ENCODE peak calls at places on chromosomes 12 and 14, in eight cellular contexts. H is lower lobe of right lung, S is upper lobe of right lung, A is right atrium auricular region, I is dorsolateral prefrontal cortex, F is WERI-Rb-1, N is OCI-LY7, V is IMR-90. Z is an unnamed sample.

GRCh38 chr12:52740591-52740990 is 36.6 kb downstream of the KRT76 start:
- DNase-seq in F (no peak), S (no peak), I (no peak), H (no peak), N (no peak), V (no peak), A (no peak), Z (no peak)

GRCh38 chr12:110222027-110222426 is 59.0 kb upstream of the ATP2A2 start:
- DNase-seq in S (no peak), F (no peak), V (no peak), A (no peak), H (no peak), N (no peak), I (no peak), Z (no peak)

GRCh38 chr12:2756756-2757155 is 38.0 kb upstream of the FKBP4 start:
- DNase-seq in H (no peak), F (no peak), V (no peak), A (no peak), S (no peak), N (no peak), I (no peak), Z (no peak)

GRCh38 chr14:26775765-26776577 is 178.1 kb upstream of the NOVA1 start:
- DNase-seq in A (no peak), I (no peak), V (peak), H (no peak), N (no peak), F (no peak), S (no peak), Z (no peak)

GRCh38 chr14:31934767-31935266 is 142.3 kb upstream of the ARHGAP5 start:
- DNase-seq in V (peak), F (peak), I (no peak), N (no peak), S (no peak), A (no peak), H (no peak), Z (no peak)

GRCh38 chr12:71746983-71747611 is 7.6 kb upstream of the RAB21 start:
- DNase-seq in V (peak), I (peak), A (no peak), H (no peak), F (peak), S (no peak), N (peak), Z (no peak)

GRCh38 chr12:7012024-7012607 is 6.2 kb downstream of the LPCAT3 start:
- DNase-seq in I (no peak), H (no peak), S (no peak), F (no peak), A (no peak), N (no peak), V (no peak), Z (no peak)

GRCh38 chr12:121536058-121536928 is 44.5 kb downstream of the KDM2B start:
- DNase-seq in S (peak), A (peak), N (peak), H (peak), V (peak), I (peak), F (peak), Z (peak)

GRCh38 chr12:14873440-14874185 is 12.0 kb downstream of the MGP start:
- DNase-seq in N (peak), H (no peak), I (no peak), V (peak), F (peak), A (no peak), S (no peak), Z (no peak)

GRCh38 chr12:25775968-25776367 is 182.5 kb upstream of the RASSF8 start:
- DNase-seq in S (no peak), A (no peak), I (no peak), F (no peak), N (no peak), H (no peak), V (peak), Z (no peak)

GRCh38 chr14:96629558-96630222 is 127.5 kb downstream of the PAPOLA start:
- DNase-seq in H (no peak), F (no peak), N (no peak), V (no peak), S (no peak), A (peak), I (no peak), Z (peak)

GRCh38 chr14:78836777-78837176 is 666.6 kb downstream of the NRXN3 start:
- DNase-seq in F (peak), V (peak), A (no peak), I (peak), S (no peak), N (peak), H (no peak), Z (no peak)

GRCh38 chr14:92792885-92793284 is 1.2 kb upstream of the GOLGA5 start:
- DNase-seq in A (no peak), V (no peak), I (no peak), H (no peak), S (no peak), F (no peak), N (no peak), Z (no peak)

GRCh38 chr14:105646175-105646574 is 119.8 kb downstream of the TMEM121 start:
- DNase-seq in F (no peak), I (no peak), H (peak), S (no peak), N (no peak), A (no peak), V (no peak), Z (no peak)

GRCh38 chr14:92039073-92039719 is 663 bp downstream of the TRIP11 start:
- DNase-seq in I (peak), N (no peak), S (no peak), F (peak), H (no peak), A (no peak), V (peak), Z (peak)

GRCh38 chr14:92425101-92425500 is 88.5 kb upstream of the RIN3 start:
- DNase-seq in F (no peak), I (no peak), N (no peak), A (no peak), H (no peak), S (no peak), V (peak), Z (no peak)

GRCh38 chr14:94532462-94532861 is 23.2 kb upstream of the SERPINA12 start:
- DNase-seq in F (no peak), A (no peak), S (no peak), I (no peak), H (no peak), V (no peak), N (no peak), Z (no peak)

GRCh38 chr12:12872139-12872933 is 19.0 kb upstream of the GPRC5A start:
- DNase-seq in N (no peak), F (no peak), I (no peak), H (peak), A (no peak), S (no peak), V (peak), Z (no peak)

GRCh38 chr12:20189767-20190166 is 178.6 kb upstream of the PDE3A start:
- DNase-seq in N (no peak), F (peak), V (no peak), I (no peak), A (no peak), S (no peak), H (no peak), Z (no peak)

GRCh38 chr14:54175298-54175942 is 218.8 kb upstream of the BMP4 start:
- DNase-seq in I (peak), H (no peak), N (peak), S (no peak), V (peak), F (peak), A (peak), Z (no peak)

GRCh38 chr12:116368196-116369194 is 91.0 kb upstream of the MED13L start:
- DNase-seq in A (no peak), F (no peak), V (no peak), H (peak), S (peak), I (no peak), N (no peak), Z (no peak)

GRCh38 chr12:104712477-104712876 is 245.6 kb downstream of the SLC41A2 start:
- DNase-seq in N (no peak), V (peak), H (no peak), I (no peak), F (no peak), A (no peak), S (no peak), Z (no peak)

GRCh38 chr12:104708891-104709290 is 249.2 kb downstream of the SLC41A2 start:
- DNase-seq in S (no peak), V (no peak), H (no peak), N (no peak), F (no peak), A (no peak), I (no peak), Z (no peak)

GRCh38 chr12:104712968-104713367 is 245.1 kb downstream of the SLC41A2 start:
- DNase-seq in I (no peak), S (no peak), H (no peak), V (no peak), N (no peak), A (no peak), F (no peak), Z (no peak)

GRCh38 chr12:104709692-104710435 is 248.2 kb downstream of the SLC41A2 start:
- DNase-seq in I (peak), H (no peak), A (no peak), F (no peak), S (no peak), N (no peak), V (no peak), Z (no peak)

GRCh38 chr12:104710940-104711725 is 247.0 kb downstream of the SLC41A2 start:
- DNase-seq in H (no peak), F (no peak), A (no peak), V (peak), S (no peak), I (no peak), N (no peak), Z (no peak)
- H3K27ac ChIP-seq in H (peak), F (no peak), A (no peak), V (peak), S (peak), I (peak), N (no peak), Z (no peak)

DNA sequence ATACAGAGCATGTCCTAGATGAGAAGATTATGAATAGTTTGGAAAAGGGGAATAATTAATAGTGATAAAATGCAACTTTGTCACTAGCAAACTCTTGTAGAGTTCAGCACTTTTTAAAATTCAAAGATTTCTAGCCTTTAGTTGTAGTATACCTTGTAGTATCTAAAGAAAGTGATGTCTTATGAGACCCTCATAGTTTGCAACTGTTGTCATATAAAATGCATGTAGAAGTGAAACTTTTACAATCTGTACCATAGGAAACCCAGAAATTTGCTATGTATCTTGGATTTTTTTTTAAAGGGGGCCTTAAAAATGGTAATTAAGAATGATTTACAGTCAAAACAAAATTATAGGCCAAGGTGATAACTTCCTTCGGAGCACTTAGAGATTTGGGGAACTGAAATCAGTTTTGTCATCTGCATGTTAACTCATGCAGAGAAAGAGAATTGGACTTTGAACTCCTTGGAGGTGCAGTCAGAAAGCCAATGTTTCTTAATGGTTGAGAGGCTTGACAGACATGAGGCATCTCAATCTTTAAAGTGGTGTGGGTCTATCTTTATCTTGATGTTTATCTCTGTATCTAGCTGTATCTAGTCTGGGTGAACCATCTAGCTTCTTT is 1.3 kb downstream of the LRRK2 start:
- DNase-seq in N (peak), A (no peak), H (no peak), V (no peak), S (no peak), F (no peak), I (no peak), Z (no peak)
- H3K4me3 ChIP-seq in N (peak), A (peak), H (peak), V (no peak), S (peak), F (no peak), I (peak), Z (peak)

DNA sequence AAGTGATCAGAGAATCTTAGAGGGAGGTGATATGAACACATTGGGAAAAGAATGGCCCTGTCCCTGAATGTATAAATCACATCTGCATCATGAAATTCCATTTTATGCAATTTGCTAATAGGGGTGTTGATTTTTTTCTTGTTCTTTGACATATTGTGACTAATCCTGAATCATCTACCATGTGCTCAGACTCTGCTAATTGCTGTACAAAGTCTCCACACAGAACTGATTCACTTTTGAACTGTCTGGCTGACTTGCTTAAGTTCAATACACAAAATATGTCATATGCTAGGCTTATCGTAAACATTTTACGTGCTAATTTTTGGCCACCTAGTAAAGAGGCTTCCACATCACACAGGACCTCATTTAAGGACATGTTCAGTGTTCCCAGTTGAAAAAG is 2.6 kb downstream of the TMEM132D start:
- DNase-seq in S (no peak), V (no peak), F (no peak), I (no peak), N (no peak), H (no peak), A (no peak), Z (no peak)
- TF ChIP-seq CTCF in S (no peak), V (no peak), F (no peak), I (no peak), N (no peak), H (no peak), A (no peak), Z (no peak)

GRCh38 chr14:99592394-99592793 is 11.6 kb downstream of the CCDC85C start:
- DNase-seq in N (no peak), A (no peak), F (no peak), H (no peak), S (no peak), I (no peak), V (no peak), Z (no peak)

GRCh38 chr14:99595034-99595433 is 9.0 kb downstream of the CCDC85C start:
- DNase-seq in A (no peak), I (no peak), H (no peak), V (no peak), S (no peak), F (no peak), N (no peak), Z (no peak)

GRCh38 chr14:99595524-99595923 is 8.5 kb downstream of the CCDC85C start:
- DNase-seq in F (no peak), A (no peak), S (no peak), N (no peak), H (no peak), V (no peak), I (no peak), Z (no peak)

GRCh38 chr14:99592933-99593753 is 10.9 kb downstream of the CCDC85C start:
- DNase-seq in F (no peak), I (peak), S (no peak), V (no peak), N (no peak), H (no peak), A (no peak), Z (no peak)

GRCh38 chr14:99593971-99594841 is 9.8 kb downstream of the CCDC85C start:
- DNase-seq in A (no peak), V (no peak), S (no peak), N (no peak), I (no peak), F (no peak), H (no peak), Z (no peak)
- H3K27ac ChIP-seq in A (no peak), V (no peak), S (no peak), N (no peak), I (no peak), F (no peak), H (peak), Z (peak)

GRCh38 chr14:88825503-88825902 is 1.1 kb downstream of the TTC8 start:
- DNase-seq in H (no peak), N (no peak), V (no peak), F (no peak), I (peak), S (no peak), A (no peak), Z (no peak)
- H3K4me3 ChIP-seq in H (peak), N (no peak), V (peak), F (peak), I (peak), S (peak), A (peak), Z (peak)

DNA sequence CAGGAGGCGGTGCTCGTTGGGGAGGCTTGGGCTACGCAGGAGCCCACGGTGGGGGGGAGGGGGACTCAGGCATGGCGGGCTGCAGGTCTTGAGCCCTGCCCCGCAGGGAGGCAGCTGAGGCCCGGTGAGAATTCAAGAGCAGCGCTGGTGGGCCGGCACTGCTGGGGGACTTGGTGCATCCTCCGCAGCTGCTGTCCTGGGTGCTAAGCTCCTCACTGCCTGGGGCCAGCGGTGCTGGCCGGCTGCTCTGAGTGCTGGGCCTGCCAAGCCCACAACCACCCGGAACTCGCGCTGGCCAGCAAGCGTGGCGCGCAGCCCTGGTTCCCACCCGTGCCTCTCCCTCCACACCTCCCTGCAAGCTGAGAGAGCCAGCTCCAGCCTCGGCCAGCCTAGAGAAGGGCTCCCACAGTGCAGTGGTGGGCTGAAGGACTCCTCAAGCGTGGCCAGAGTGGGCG is 3.2 kb downstream of the METTL25 start:
- DNase-seq in V (no peak), F (no peak), A (no peak), S (peak), N (no peak), H (no peak), I (no peak), Z (no peak)
- TF ChIP-seq CTCF in V (no peak), F (no peak), A (no peak), S (no peak), N (no peak), H (no peak), I (no peak), Z (no peak)

Z was measured in esophagus muscularis mucosa.